ENCODE peak calls at places on chromosomes 2 and 18, in four cellular contexts. One of them, this sample, is unnamed.

GRCh38 chr18:46325836-46326235 is 221.7 kb downstream of the HAUS1 start:
- DNase-seq in fibroblast of pulmonary artery: no peak
- DNase-seq in HCEC 1CT: no peak
- DNase-seq in OCI-LY7: no peak
- DNase-seq in this sample: no peak

GRCh38 chr2:205768341-205768740 is 86.0 kb downstream of the NRP2 start:
- DNase-seq in fibroblast of pulmonary artery: no peak
- DNase-seq in OCI-LY7: no peak
- DNase-seq in HCEC 1CT: no peak
- DNase-seq in this sample: no peak

GRCh38 chr18:4068552-4069158 is 386.5 kb downstream of the DLGAP1 start:
- DNase-seq in OCI-LY7: peak
- DNase-seq in HCEC 1CT: peak
- DNase-seq in fibroblast of pulmonary artery: peak
- DNase-seq in this sample: peak

GRCh38 chr2:239220976-239221375 is 179.8 kb downstream of the HDAC4 start:
- DNase-seq in HCEC 1CT: no peak
- DNase-seq in fibroblast of pulmonary artery: no peak
- DNase-seq in OCI-LY7: no peak
- DNase-seq in this sample: no peak

GRCh38 chr2:102975996-102976636 is 214.3 kb downstream of the TMEM182 start:
- DNase-seq in fibroblast of pulmonary artery: peak
- DNase-seq in OCI-LY7: peak
- DNase-seq in HCEC 1CT: no peak
- DNase-seq in this sample: no peak

GRCh38 chr2:127048969-127049897 is 57.7 kb downstream of the BIN1 start:
- DNase-seq in HCEC 1CT: no peak
- DNase-seq in fibroblast of pulmonary artery: no peak
- DNase-seq in OCI-LY7: no peak
- DNase-seq in this sample: no peak

GRCh38 chr18:11689972-11690570 is 1.0 kb downstream of the GNAL start:
- DNase-seq in fibroblast of pulmonary artery: no peak
- DNase-seq in OCI-LY7: no peak
- DNase-seq in HCEC 1CT: no peak
- DNase-seq in this sample: peak

GRCh38 chr18:40072761-40073160 is 1882.3 kb upstream of the PIK3C3 start:
- DNase-seq in OCI-LY7: no peak
- DNase-seq in HCEC 1CT: no peak
- DNase-seq in fibroblast of pulmonary artery: no peak
- DNase-seq in this sample: no peak

GRCh38 chr2:15911686-15912085 is 28.7 kb upstream of the MYCN start:
- DNase-seq in HCEC 1CT: no peak
- DNase-seq in fibroblast of pulmonary artery: no peak
- DNase-seq in OCI-LY7: no peak
- DNase-seq in this sample: no peak

GRCh38 chr2:132617989-132618388 is 52.0 kb downstream of the LYPD1 start:
- DNase-seq in fibroblast of pulmonary artery: no peak
- DNase-seq in HCEC 1CT: no peak
- DNase-seq in OCI-LY7: no peak
- DNase-seq in this sample: no peak

GRCh38 chr2:164913640-164914346 is 41.5 kb downstream of the SLC38A11 start:
- DNase-seq in HCEC 1CT: peak
- DNase-seq in fibroblast of pulmonary artery: peak
- DNase-seq in OCI-LY7: peak
- DNase-seq in this sample: peak

GRCh38 chr2:71546777-71547281 is 93.5 kb downstream of the DYSF start:
- DNase-seq in OCI-LY7: no peak
- DNase-seq in HCEC 1CT: no peak
- DNase-seq in fibroblast of pulmonary artery: no peak
- DNase-seq in this sample: no peak

GRCh38 chr2:215590353-215590752 is 154.5 kb upstream of the FN1 start:
- DNase-seq in OCI-LY7: no peak
- DNase-seq in HCEC 1CT: peak
- DNase-seq in fibroblast of pulmonary artery: no peak
- DNase-seq in this sample: peak

GRCh38 chr2:19776941-19777514 is 124.8 kb downstream of the TTC32 start:
- DNase-seq in OCI-LY7: no peak
- DNase-seq in fibroblast of pulmonary artery: no peak
- DNase-seq in HCEC 1CT: no peak
- DNase-seq in this sample: no peak

GRCh38 chr2:122539311-122539710 is 783.9 kb downstream of the TSN start:
- DNase-seq in HCEC 1CT: no peak
- DNase-seq in OCI-LY7: no peak
- DNase-seq in fibroblast of pulmonary artery: no peak
- DNase-seq in this sample: no peak

GRCh38 chr2:77834360-77835002 is 312.3 kb upstream of the LRRTM4 start:
- DNase-seq in HCEC 1CT: no peak
- DNase-seq in OCI-LY7: peak
- DNase-seq in fibroblast of pulmonary artery: no peak
- DNase-seq in this sample: peak

GRCh38 chr2:47043142-47043890 is 111.8 kb downstream of the STPG4 start:
- DNase-seq in HCEC 1CT: peak
- DNase-seq in fibroblast of pulmonary artery: peak
- DNase-seq in OCI-LY7: no peak
- DNase-seq in this sample: peak

GRCh38 chr2:184611221-184612085 is 13.1 kb downstream of the ZNF804A start:
- DNase-seq in OCI-LY7: peak
- DNase-seq in HCEC 1CT: peak
- DNase-seq in fibroblast of pulmonary artery: peak
- DNase-seq in this sample: peak

GRCh38 chr2:241609859-241610793 is 26.8 kb downstream of the THAP4 start:
- DNase-seq in HCEC 1CT: peak
- DNase-seq in OCI-LY7: peak
- DNase-seq in fibroblast of pulmonary artery: peak
- DNase-seq in this sample: peak

GRCh38 chr2:230664128-230664527 is 48.5 kb upstream of the CAB39 start:
- DNase-seq in HCEC 1CT: no peak
- DNase-seq in OCI-LY7: no peak
- DNase-seq in fibroblast of pulmonary artery: no peak
- DNase-seq in this sample: no peak

GRCh38 chr2:79824086-79824786 is 311.4 kb downstream of the CTNNA2 start:
- DNase-seq in HCEC 1CT: no peak
- DNase-seq in fibroblast of pulmonary artery: no peak
- DNase-seq in OCI-LY7: no peak
- DNase-seq in this sample: peak

GRCh38 chr18:24128700-24129099 is 10.2 kb upstream of the CABYR start:
- DNase-seq in OCI-LY7: no peak
- DNase-seq in fibroblast of pulmonary artery: peak
- DNase-seq in HCEC 1CT: no peak
- DNase-seq in this sample: no peak

GRCh38 chr2:150916997-150917396 is 344.7 kb downstream of the RBM43 start:
- DNase-seq in HCEC 1CT: peak
- DNase-seq in OCI-LY7: no peak
- DNase-seq in fibroblast of pulmonary artery: peak
- DNase-seq in this sample: peak

GRCh38 chr2:10170256-10170655 is 47.7 kb downstream of the RRM2 start:
- DNase-seq in OCI-LY7: no peak
- DNase-seq in fibroblast of pulmonary artery: peak
- DNase-seq in HCEC 1CT: peak
- DNase-seq in this sample: peak

GRCh38 chr2:32981612-32982011 is 34.9 kb downstream of the LTBP1 start:
- DNase-seq in HCEC 1CT: no peak
- DNase-seq in fibroblast of pulmonary artery: no peak
- DNase-seq in OCI-LY7: no peak
- DNase-seq in this sample: no peak

GRCh38 chr2:236342951-236343350 is 78.7 kb upstream of the ASB18 start:
- DNase-seq in HCEC 1CT: no peak
- DNase-seq in fibroblast of pulmonary artery: no peak
- DNase-seq in OCI-LY7: no peak
- DNase-seq in this sample: no peak

GRCh38 chr2:38187416-38188127 is 111.6 kb upstream of the CYP1B1 start:
- DNase-seq in fibroblast of pulmonary artery: peak
- DNase-seq in HCEC 1CT: peak
- DNase-seq in OCI-LY7: no peak
- DNase-seq in this sample: peak